ENCODE peak calls at places on chromosomes 13 and 19, in six cellular contexts. B, V, Y, P, U and A are unnamed samples. For H3K4me1, the result is how much of the 10 kb centered on the place peaks cover.

GRCh38 chr19:34989248-34989797 is 10.8 kb upstream of the GRAMD1A start:
- DNase-seq in U (no peak), B (no peak), V (no peak), P (no peak), Y (no peak), A (no peak)

GRCh38 chr13:91045351-91046034 is 302.0 kb upstream of the MIR17HG start:
- DNase-seq in V (no peak), U (no peak), P (no peak), B (no peak), Y (no peak), A (no peak)

GRCh38 chr19:2727640-2727944 is 6.4 kb upstream of the DIRAS1 start:
- DNase-seq in B (no peak), V (no peak), U (no peak), P (no peak), Y (no peak), A (no peak)

GRCh38 chr19:58578430-58578925 is 5.3 kb upstream of the MZF1 start:
- DNase-seq in U (no peak), B (no peak), Y (no peak), P (no peak), V (no peak), A (no peak)

GRCh38 chr13:77511552-77511951 is 24.0 kb upstream of the SCEL start:
- DNase-seq in U (no peak), Y (no peak), V (no peak), B (no peak), P (no peak), A (no peak)

GRCh38 chr19:28519950-28520861 is 692.7 kb downstream of the UQCRFS1 start:
- DNase-seq in U (peak), V (no peak), B (no peak), P (no peak), Y (no peak), A (no peak)

GRCh38 chr13:36885901-36886300 is 34.1 kb downstream of the SMAD9 start:
- DNase-seq in P (no peak), B (no peak), Y (no peak), U (no peak), V (no peak), A (no peak)

GRCh38 chr19:661427-662196 is 1.4 kb downstream of the RNF126 start:
- DNase-seq in U (no peak), P (peak), Y (no peak), B (no peak), V (no peak), A (no peak)

GRCh38 chr13:100269837-100270236 is 180.9 kb downstream of the PCCA start:
- DNase-seq in Y (peak), B (peak), U (peak), V (no peak), P (peak), A (no peak)

GRCh38 chr13:101454767-101455166 is 2.3 kb downstream of the ITGBL1 start:
- DNase-seq in V (no peak), P (no peak), Y (no peak), B (no peak), U (no peak), A (no peak)

DNA sequence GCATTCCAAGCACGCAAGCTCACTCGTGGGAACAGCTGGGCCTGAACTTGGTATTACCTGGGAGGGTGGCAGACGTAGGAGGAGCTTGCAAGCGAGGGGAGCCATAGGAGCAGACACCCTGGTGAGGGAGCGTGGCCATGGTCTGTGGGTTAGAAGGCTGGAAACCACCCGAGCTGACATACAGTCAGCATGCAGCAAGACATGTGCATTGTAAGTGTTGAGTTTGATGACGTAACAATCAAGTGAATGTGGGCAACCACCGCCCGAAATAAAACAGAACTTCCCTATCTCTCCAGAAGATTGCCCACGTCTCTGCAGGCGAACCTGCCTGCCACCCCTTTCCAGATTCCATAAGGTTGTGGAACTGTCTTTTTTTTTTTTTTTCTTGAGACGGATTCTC is 26.8 kb downstream of the UBXN6 start:
- DNase-seq in P (no peak), U (no peak), Y (no peak), B (no peak), V (no peak), A (no peak)
- H3K4me1 ChIP-seq in P (under half), U (under half), Y (under half), B (under half), V (under half), A (under half)

GRCh38 chr13:114118086-114118762 is 14.2 kb downstream of the RASA3 start:
- DNase-seq in Y (no peak), U (peak), B (no peak), V (no peak), P (no peak), A (no peak)
- H3K4me1 ChIP-seq in Y (under half), U (under half), B (under half), V (under half), P (under half), A (under half)

DNA sequence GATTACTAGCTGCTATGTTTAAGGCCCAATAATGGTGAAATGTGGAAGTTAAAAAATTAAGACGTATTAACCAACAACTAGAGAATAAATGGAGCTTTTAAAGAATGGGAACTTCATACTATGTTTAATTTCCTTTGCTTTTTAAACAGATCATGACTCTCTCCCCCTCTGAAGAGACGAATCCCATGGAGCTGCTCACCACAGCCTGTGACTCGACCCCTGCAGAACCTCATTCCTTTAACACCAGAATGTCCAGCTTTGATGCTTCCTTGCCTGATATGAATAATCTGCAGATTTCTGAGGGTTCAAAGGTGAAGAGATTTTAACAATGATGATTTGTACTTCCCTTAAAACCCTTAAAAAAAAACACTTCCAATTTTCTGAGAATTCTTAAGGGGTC is 53.0 kb downstream of the ZAR1L start:
- DNase-seq in Y (no peak), U (no peak), B (no peak), P (no peak), V (no peak), A (no peak)
- H3K4me1 ChIP-seq in Y (under half), U (under half), B (under half), P (under half), V (under half), A (under half)

DNA sequence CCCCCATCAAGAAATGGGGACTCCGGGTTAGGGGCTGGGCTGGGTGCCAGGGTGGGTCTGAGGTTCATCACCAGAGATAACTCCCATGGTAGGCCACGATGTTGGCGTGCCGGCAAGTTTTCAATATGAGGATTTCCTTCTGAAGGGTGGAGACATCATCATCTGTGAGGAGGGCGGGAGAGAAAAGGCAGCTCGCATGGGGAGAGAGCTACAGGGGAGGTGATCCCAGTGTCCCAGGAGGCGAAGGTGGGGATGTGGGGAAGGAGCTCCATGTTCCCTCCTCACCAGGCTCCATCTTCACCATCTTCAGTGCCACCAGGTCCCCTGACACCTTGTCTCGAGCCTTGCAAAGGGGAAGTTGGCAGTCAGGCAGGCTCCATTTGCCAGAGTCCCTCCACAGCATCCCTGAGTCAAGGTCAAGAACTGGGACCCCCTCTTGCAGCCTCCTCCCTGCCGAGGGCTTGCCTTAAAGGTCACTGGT is 430 bp downstream of the MAP4K1 start:
- DNase-seq in Y (no peak), B (no peak), V (no peak), U (no peak), P (no peak), A (no peak)
- H3K4me1 ChIP-seq in Y (under half), B (under half), V (under half), U (under half), P (under half), A (under half)

GRCh38 chr13:51624695-51625345 is 40.6 kb downstream of the WDFY2 start:
- DNase-seq in U (no peak), Y (no peak), B (no peak), V (no peak), P (no peak), A (no peak)
- H3K4me1 ChIP-seq in U (under half), Y (under half), B (under half), V (under half), P (under half), A (under half)

DNA sequence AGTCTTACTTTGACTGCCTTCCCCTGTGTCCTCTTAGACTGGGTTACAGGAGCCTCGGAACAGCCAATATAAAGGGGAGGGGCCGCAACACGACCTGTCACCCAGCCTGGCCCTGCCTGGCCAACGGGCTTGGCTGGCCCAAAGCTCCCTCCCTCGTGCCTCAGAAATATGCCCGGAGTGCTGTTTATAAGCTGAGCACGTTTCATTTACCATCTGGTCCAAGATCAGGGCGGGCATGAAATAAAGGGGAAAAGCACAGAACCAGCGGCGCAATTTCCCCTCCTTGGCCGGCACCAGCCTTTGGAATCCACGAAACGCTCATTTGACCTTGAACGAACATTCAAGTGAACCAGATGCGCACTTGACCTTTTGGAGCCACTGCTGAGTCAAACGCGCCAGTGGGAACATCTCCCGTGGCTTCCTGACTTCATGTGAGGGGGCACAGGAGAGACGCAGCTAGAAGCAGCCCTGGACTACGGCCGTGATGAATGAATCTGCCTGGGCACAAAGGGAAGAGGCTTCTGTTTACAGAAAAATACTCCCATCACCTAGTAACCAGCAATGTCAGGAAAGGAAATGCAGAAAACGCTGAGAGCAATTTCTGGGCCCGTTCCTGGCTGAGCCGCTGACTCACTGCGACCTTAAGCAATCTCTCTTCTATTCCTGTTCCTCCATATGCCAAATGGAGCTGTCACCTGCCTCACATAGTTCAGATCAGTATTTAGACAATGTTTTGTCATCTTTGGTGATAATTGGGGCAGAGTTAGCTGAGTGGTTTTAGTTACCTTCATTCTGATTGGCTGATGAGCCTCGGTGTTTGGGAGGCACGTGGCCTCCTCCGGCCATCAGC is 53.3 kb downstream of the RFX2 start:
- DNase-seq in P (peak), U (peak), V (peak), Y (peak), B (no peak), A (peak)
- H3K4me1 ChIP-seq in P (under half), U (under half), V (under half), Y (under half), B (under half), A (under half)

GRCh38 chr13:24929196-24929595 is 165.2 kb downstream of the RNF17 start:
- DNase-seq in Y (no peak), U (no peak), B (no peak), V (no peak), P (no peak), A (no peak)

GRCh38 chr13:24927810-24928404 is 163.9 kb downstream of the RNF17 start:
- DNase-seq in Y (no peak), V (no peak), P (no peak), B (no peak), U (peak), A (no peak)

GRCh38 chr13:24923305-24923640 is 159.3 kb downstream of the RNF17 start:
- DNase-seq in Y (no peak), U (no peak), V (no peak), B (no peak), P (no peak), A (no peak)

GRCh38 chr13:24922390-24923304 is 158.7 kb downstream of the RNF17 start:
- DNase-seq in P (peak), B (peak), U (peak), V (peak), Y (peak), A (peak)

DNA sequence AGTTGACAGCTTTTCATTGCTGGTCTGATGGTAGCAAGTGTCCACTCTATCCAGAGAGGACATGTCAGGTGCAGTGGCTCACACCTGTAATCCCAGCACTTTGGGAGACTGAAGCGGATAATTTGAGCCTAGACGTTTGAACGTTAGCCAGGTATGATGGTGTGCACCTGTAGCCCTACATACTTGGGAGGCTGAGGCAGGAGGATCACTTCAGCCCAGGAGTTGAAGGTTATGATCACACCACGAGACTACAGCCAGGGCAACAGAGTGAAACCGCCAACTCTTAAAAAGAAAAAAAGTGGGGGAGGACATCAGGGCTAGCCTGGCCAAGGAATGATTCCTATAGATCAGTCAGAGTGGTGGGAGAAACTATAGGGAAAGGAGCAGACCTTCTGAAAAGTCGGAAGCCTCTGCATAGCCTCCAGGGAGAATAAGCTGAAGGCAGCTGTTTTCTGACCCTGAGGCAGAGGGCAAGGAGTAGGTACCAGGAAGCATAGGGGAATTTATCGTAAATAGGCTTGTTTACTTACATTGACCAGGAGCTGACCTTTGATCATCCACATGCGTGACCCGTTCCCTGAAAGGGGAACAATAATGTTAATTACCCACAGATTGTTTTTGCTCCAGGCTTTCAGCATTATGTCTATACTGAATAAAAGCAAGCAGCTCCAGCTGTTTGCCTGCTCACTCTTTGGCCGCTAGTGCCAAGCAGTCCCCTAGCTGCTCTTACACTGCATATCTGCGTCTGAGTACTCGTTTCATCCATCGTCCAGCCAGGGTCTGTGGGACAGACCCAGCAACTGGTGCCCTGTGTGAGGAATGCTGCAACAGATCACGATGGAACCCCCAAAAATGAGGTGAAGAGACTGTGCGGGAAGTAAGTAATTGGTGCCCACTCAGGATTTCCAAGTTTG is 161.6 kb downstream of the RNF17 start:
- DNase-seq in Y (no peak), P (no peak), B (no peak), V (no peak), U (peak), A (no peak)
- H3K4me1 ChIP-seq in Y (under half), P (under half), B (under half), V (under half), U (under half), A (under half)

GRCh38 chr19:13173129-13173737 is 23.0 kb downstream of the IER2 start:
- DNase-seq in Y (no peak), B (no peak), P (no peak), V (no peak), U (no peak), A (no peak)
- H3K4me1 ChIP-seq in Y (under half), B (under half), P (under half), V (under half), U (under half), A (under half)